ENCODE peak calls at places on chromosomes 12 and 14, in seven cellular contexts. Q is AG08395, F is fibroblast of the conjunctiva, Y is lower lobe of right lung, C is pancreas, P is AG04450, A is aorta. E is an unnamed sample.

GRCh38 chr12:2644678-2645405 is 149.9 kb upstream of the FKBP4 start:
- DNase-seq in Q (no peak), F (no peak), Y (no peak), C (no peak), P (no peak), A (peak), E (no peak)

GRCh38 chr14:106518054-106518943 is 991.9 kb downstream of the TMEM121 start:
- DNase-seq in Q (no peak), F (no peak), Y (peak), C (no peak), P (no peak), A (peak), E (peak)

GRCh38 chr14:94796278-94796677 is 26.4 kb upstream of the GSC start:
- DNase-seq in Q (no peak), F (no peak), Y (no peak), C (no peak), P (no peak), A (no peak), E (no peak)

GRCh38 chr12:96194572-96194889 is 356 bp downstream of the ELK3 start:
- DNase-seq in Q (no peak), F (no peak), Y (no peak), C (no peak), P (no peak), A (no peak), E (no peak)

GRCh38 chr12:42648061-42648460 is 58.5 kb upstream of the PRICKLE1 start:
- DNase-seq in Q (no peak), F (no peak), Y (no peak), C (no peak), P (no peak), A (no peak), E (no peak)

GRCh38 chr14:68474741-68475140 is 318.1 kb downstream of the ZFP36L1 start:
- DNase-seq in Q (no peak), F (no peak), Y (no peak), C (no peak), P (no peak), A (no peak), E (no peak)

GRCh38 chr14:95098984-95099599 is 58.2 kb downstream of the DICER1 start:
- DNase-seq in Q (peak), F (peak), Y (peak), C (no peak), P (peak), A (peak), E (peak)

GRCh38 chr12:116247377-116247776 is 30.1 kb downstream of the MED13L start:
- DNase-seq in Q (no peak), F (no peak), Y (no peak), C (no peak), P (peak), A (no peak), E (no peak)

GRCh38 chr12:57110189-57111045 is 745 bp downstream of the STAT6 start:
- DNase-seq in Q (no peak), F (no peak), Y (peak), C (peak), P (no peak), A (peak), E (peak)

GRCh38 chr12:52052471-52053186 is 1.4 kb downstream of the NR4A1 start:
- DNase-seq in Q (no peak), F (no peak), Y (no peak), C (peak), P (no peak), A (no peak), E (peak)

GRCh38 chr12:124774462-124775167 is 89.0 kb downstream of the SCARB1 start:
- DNase-seq in Q (peak), F (peak), Y (no peak), C (no peak), P (no peak), A (no peak), E (no peak)

GRCh38 chr12:25715147-25715546 is 162.1 kb upstream of the LMNTD1 start:
- DNase-seq in Q (peak), F (no peak), Y (no peak), C (no peak), P (no peak), A (no peak), E (no peak)

GRCh38 chr12:113091506-113091905 is 35.0 kb downstream of the DTX1 start:
- DNase-seq in Q (no peak), F (no peak), Y (no peak), C (no peak), P (no peak), A (no peak), E (no peak)